ENCODE peak calls at places on chromosomes 1 and 21, in four cellular contexts. X is left colon, O is lower lobe of right lung, K is NCI-H1930. F is an unnamed sample.

GRCh38 chr1:72643142-72643541 is 360.8 kb upstream of the NEGR1 start:
- DNase-seq in O (no peak), X (no peak), K (no peak), F (no peak)

GRCh38 chr1:192914696-192915095 is 105.9 kb downstream of the RGS2 start:
- DNase-seq in K (no peak), O (no peak), X (no peak), F (no peak)

GRCh38 chr1:156656779-156657160 is 14.9 kb downstream of the BCAN start:
- DNase-seq in K (no peak), O (no peak), X (peak; percentile 45), F (no peak)

GRCh38 chr1:70509996-70510876 is 99.2 kb downstream of the CTH start:
- DNase-seq in K (peak; percentile 37), X (no peak), O (no peak), F (peak; percentile 58)

GRCh38 chr1:4428711-4429110 is 225.7 kb upstream of the AJAP1 start:
- DNase-seq in K (no peak), O (no peak), X (no peak), F (no peak)

GRCh38 chr1:36486436-36487335 is 4.0 kb upstream of the CSF3R start:
- DNase-seq in O (peak; percentile 93), X (peak; percentile 56), K (no peak), F (no peak)

GRCh38 chr21:32956257-32956656 is 69.5 kb upstream of the OLIG2 start:
- DNase-seq in K (no peak), O (no peak), X (no peak), F (no peak)

GRCh38 chr1:241586905-241587532 is 53.1 kb downstream of the CHML start:
- DNase-seq in X (no peak), O (no peak), K (no peak), F (no peak)

GRCh38 chr1:183987593-183988318 is 49.8 kb downstream of the COLGALT2 start:
- DNase-seq in O (no peak), K (no peak), X (no peak), F (no peak)

GRCh38 chr1:61448934-61449368 is 276.0 kb downstream of the TM2D1 start:
- DNase-seq in X (peak; percentile 30), O (no peak), K (no peak), F (no peak)

GRCh38 chr1:243421784-243422183 is 165.9 kb downstream of the SDCCAG8 start:
- DNase-seq in X (peak; percentile 32), O (no peak), K (peak; percentile 9), F (no peak)

GRCh38 chr1:247905181-247905580 is 9.8 kb downstream of the OR2W3 start:
- DNase-seq in K (no peak), O (no peak), X (no peak), F (no peak)

GRCh38 chr21:36539434-36540150 is 59.7 kb upstream of the CLDN14 start:
- DNase-seq in X (no peak), O (no peak), K (no peak), F (no peak)

GRCh38 chr1:28365864-28366263 is 3.7 kb upstream of the PHACTR4 start:
- DNase-seq in O (no peak), K (no peak), X (peak; percentile 56), F (no peak)

GRCh38 chr1:20112279-20113000 is 6.9 kb downstream of the PLA2G2D start:
- DNase-seq in O (no peak), K (no peak), X (no peak), F (no peak)

GRCh38 chr1:77888071-77888428 is 374 bp upstream of the NEXN start:
- DNase-seq in K (no peak), X (no peak), O (no peak), F (no peak)

GRCh38 chr1:147611021-147611426 is 59.3 kb downstream of the ACP6 start:
- DNase-seq in X (no peak), O (no peak), K (no peak), F (no peak)

GRCh38 chr21:46005081-46005480 is 23.5 kb downstream of the COL6A1 start:
- DNase-seq in O (no peak), K (no peak), X (no peak), F (no peak)

GRCh38 chr1:46549697-46550681 is 1.5 kb downstream of the KNCN start:
- DNase-seq in X (no peak), O (peak; percentile 47), K (no peak), F (no peak)

GRCh38 chr1:226644541-226645176 is 94.4 kb downstream of the ITPKB start:
- DNase-seq in X (peak; percentile 17), K (no peak), O (peak; percentile 17), F (no peak)

GRCh38 chr21:33051925-33052324 is 18.0 kb upstream of the OLIG1 start:
- DNase-seq in O (no peak), X (no peak), K (no peak), F (no peak)

GRCh38 chr1:36306210-36306901 is at the start of gene SH3D21:
- DNase-seq in K (peak; percentile 60), O (peak; percentile 81), X (peak; percentile 83), F (no peak)

GRCh38 chr21:37827878-37828277 is 88.4 kb downstream of the KCNJ6 start:
- DNase-seq in O (no peak), K (no peak), X (peak; percentile 47), F (no peak)

GRCh38 chr1:228650141-228650540 is 85.1 kb upstream of the RHOU start:
- DNase-seq in X (no peak), K (no peak), O (peak; percentile 44), F (no peak)

F was measured in glomerular endothelial cell.